ENCODE peak calls at places on chromosome 2, in four cellular contexts. One of them, this sample, is unnamed.

GRCh38 chr2:191806396-191806795 is 40.5 kb downstream of the CAVIN2 start:
- DNase-seq in H1: no peak
- DNase-seq in GM12878: no peak
- DNase-seq in IMR-90: peak; percentile 17
- DNase-seq in this sample: no peak

GRCh38 chr2:6806605-6807004 is 59.1 kb downstream of the CMPK2 start:
- DNase-seq in H1: peak; percentile 57
- DNase-seq in GM12878: no peak
- DNase-seq in IMR-90: no peak
- DNase-seq in this sample: no peak

GRCh38 chr2:1750935-1751767 is 6.8 kb upstream of the PXDN start:
- DNase-seq in GM12878: no peak
- DNase-seq in IMR-90: peak; percentile 86
- DNase-seq in H1: peak; percentile 85
- DNase-seq in this sample: peak; percentile 42

GRCh38 chr2:20664071-20664390 is 2.9 kb upstream of the GDF7 start:
- DNase-seq in H1: no peak
- DNase-seq in IMR-90: no peak
- DNase-seq in GM12878: no peak
- DNase-seq in this sample: no peak

GRCh38 chr2:178114462-178114861 is 2.2 kb downstream of the RBM45 start:
- DNase-seq in IMR-90: no peak
- DNase-seq in GM12878: no peak
- DNase-seq in H1: no peak
- DNase-seq in this sample: no peak

GRCh38 chr2:128134573-128134972 is 43.6 kb downstream of the UGGT1 start:
- DNase-seq in IMR-90: peak; percentile 34
- DNase-seq in H1: no peak
- DNase-seq in GM12878: no peak
- DNase-seq in this sample: no peak

GRCh38 chr2:213246665-213247281 is 37.5 kb upstream of the SPAG16 start:
- DNase-seq in H1: peak; percentile 56
- DNase-seq in IMR-90: peak; percentile 64
- DNase-seq in GM12878: no peak
- DNase-seq in this sample: peak; percentile 7

GRCh38 chr2:74232426-74232825 is 34.0 kb downstream of the MTHFD2 start:
- DNase-seq in H1: no peak
- DNase-seq in IMR-90: no peak
- DNase-seq in GM12878: no peak
- DNase-seq in this sample: no peak

GRCh38 chr2:227570615-227571014 is 28.1 kb upstream of the SCYGR2 start:
- DNase-seq in GM12878: no peak
- DNase-seq in H1: no peak
- DNase-seq in IMR-90: peak; percentile 3
- DNase-seq in this sample: no peak

GRCh38 chr2:22329097-22329716 is 1055.8 kb upstream of the KLHL29 start:
- DNase-seq in GM12878: no peak
- DNase-seq in IMR-90: no peak
- DNase-seq in H1: no peak
- DNase-seq in this sample: no peak

GRCh38 chr2:55019547-55020258 is 30.5 kb downstream of the RTN4 start:
- DNase-seq in IMR-90: no peak
- DNase-seq in GM12878: no peak
- DNase-seq in H1: no peak
- DNase-seq in this sample: no peak

GRCh38 chr2:223560704-223561435 is 41.3 kb downstream of the SCG2 start:
- DNase-seq in GM12878: no peak
- DNase-seq in H1: no peak
- DNase-seq in IMR-90: peak; percentile 49
- DNase-seq in this sample: no peak

GRCh38 chr2:191635333-191636234 is 42.4 kb upstream of the NABP1 start:
- DNase-seq in IMR-90: peak; percentile 84
- DNase-seq in H1: no peak
- DNase-seq in GM12878: no peak
- DNase-seq in this sample: no peak

GRCh38 chr2:2291500-2292260 is 39.4 kb downstream of the MYT1L start:
- DNase-seq in IMR-90: no peak
- DNase-seq in H1: peak; percentile 76
- DNase-seq in GM12878: no peak
- DNase-seq in this sample: no peak

GRCh38 chr2:212536385-212537310 is 2.0 kb downstream of the ERBB4 start:
- DNase-seq in GM12878: no peak
- DNase-seq in IMR-90: no peak
- DNase-seq in H1: peak; percentile 59
- DNase-seq in this sample: no peak

GRCh38 chr2:11224887-11225286 is 69.6 kb downstream of the SLC66A3 start:
- DNase-seq in IMR-90: no peak
- DNase-seq in GM12878: no peak
- DNase-seq in H1: no peak
- DNase-seq in this sample: no peak

GRCh38 chr2:224378087-224379085 is 23.5 kb downstream of the FAM124B start:
- DNase-seq in IMR-90: no peak
- DNase-seq in GM12878: no peak
- DNase-seq in H1: no peak
- DNase-seq in this sample: no peak

GRCh38 chr2:24859968-24860600 is 60.0 kb downstream of the ADCY3 start:
- DNase-seq in H1: no peak
- DNase-seq in IMR-90: no peak
- DNase-seq in GM12878: no peak
- DNase-seq in this sample: no peak

GRCh38 chr2:96534701-96535181 is 1.8 kb upstream of the ARID5A start:
- DNase-seq in H1: no peak
- DNase-seq in IMR-90: no peak
- DNase-seq in GM12878: no peak
- DNase-seq in this sample: no peak

GRCh38 chr2:19688059-19688458 is 213.7 kb downstream of the TTC32 start:
- DNase-seq in H1: no peak
- DNase-seq in GM12878: no peak
- DNase-seq in IMR-90: no peak
- DNase-seq in this sample: no peak

GRCh38 chr2:194826241-194826640 is 830.8 kb upstream of the SLC39A10 start:
- DNase-seq in GM12878: no peak
- DNase-seq in IMR-90: no peak
- DNase-seq in H1: no peak
- DNase-seq in this sample: no peak

GRCh38 chr2:64354857-64355680 is 98.9 kb upstream of the LGALSL start:
- DNase-seq in IMR-90: peak; percentile 59
- DNase-seq in GM12878: no peak
- DNase-seq in H1: no peak
- DNase-seq in this sample: peak; percentile 72

GRCh38 chr2:173657996-173658717 is 303.5 kb downstream of the CDCA7 start:
- DNase-seq in IMR-90: peak; percentile 97
- DNase-seq in H1: no peak
- DNase-seq in GM12878: no peak
- DNase-seq in this sample: no peak

GRCh38 chr2:41884718-41885117 is 163.1 kb upstream of the PKDCC start:
- DNase-seq in IMR-90: no peak
- DNase-seq in H1: no peak
- DNase-seq in GM12878: no peak
- DNase-seq in this sample: no peak

GRCh38 chr2:196967126-196967525 is 40.6 kb upstream of the PGAP1 start:
- DNase-seq in H1: no peak
- DNase-seq in IMR-90: peak; percentile 53
- DNase-seq in GM12878: no peak
- DNase-seq in this sample: no peak

GRCh38 chr2:29847901-29848300 is 73.5 kb downstream of the ALK start:
- DNase-seq in H1: no peak
- DNase-seq in GM12878: no peak
- DNase-seq in IMR-90: no peak
- DNase-seq in this sample: no peak

GRCh38 chr2:204881519-204882111 is 336.3 kb downstream of the PARD3B start:
- DNase-seq in IMR-90: no peak
- DNase-seq in H1: no peak
- DNase-seq in GM12878: no peak
- DNase-seq in this sample: no peak

GRCh38 chr2:239588451-239589269 is 187.8 kb upstream of the HDAC4 start:
- DNase-seq in H1: no peak
- DNase-seq in GM12878: no peak
- DNase-seq in IMR-90: no peak
- DNase-seq in this sample: no peak

GRCh38 chr2:234771176-234771575 is 180.6 kb upstream of the SH3BP4 start:
- DNase-seq in GM12878: no peak
- DNase-seq in H1: no peak
- DNase-seq in IMR-90: no peak
- DNase-seq in this sample: no peak

GRCh38 chr2:84483320-84483719 is 24.2 kb upstream of the SUCLG1 start:
- DNase-seq in H1: no peak
- DNase-seq in IMR-90: no peak
- DNase-seq in GM12878: no peak
- DNase-seq in this sample: no peak

GRCh38 chr2:109325570-109325969 is 196.6 kb downstream of the SH3RF3 start:
- DNase-seq in IMR-90: no peak
- DNase-seq in H1: no peak
- DNase-seq in GM12878: no peak
- DNase-seq in this sample: no peak

GRCh38 chr2:202950592-202950991 is 38.5 kb downstream of the CARF start:
- DNase-seq in GM12878: no peak
- DNase-seq in H1: no peak
- DNase-seq in IMR-90: peak; percentile 43
- DNase-seq in this sample: peak; percentile 49

GRCh38 chr2:43402452-43402937 is 176.1 kb upstream of the ZFP36L2 start:
- DNase-seq in GM12878: peak; percentile 79
- DNase-seq in IMR-90: peak; percentile 41
- DNase-seq in H1: no peak
- DNase-seq in this sample: no peak

GRCh38 chr2:183474912-183475695 is 350.9 kb downstream of the NUP35 start:
- DNase-seq in IMR-90: no peak
- DNase-seq in GM12878: no peak
- DNase-seq in H1: no peak
- DNase-seq in this sample: no peak

GRCh38 chr2:202494856-202495604 is 118.9 kb downstream of the BMPR2 start:
- DNase-seq in H1: peak; percentile 54
- DNase-seq in GM12878: no peak
- DNase-seq in IMR-90: no peak
- DNase-seq in this sample: no peak

DNA sequence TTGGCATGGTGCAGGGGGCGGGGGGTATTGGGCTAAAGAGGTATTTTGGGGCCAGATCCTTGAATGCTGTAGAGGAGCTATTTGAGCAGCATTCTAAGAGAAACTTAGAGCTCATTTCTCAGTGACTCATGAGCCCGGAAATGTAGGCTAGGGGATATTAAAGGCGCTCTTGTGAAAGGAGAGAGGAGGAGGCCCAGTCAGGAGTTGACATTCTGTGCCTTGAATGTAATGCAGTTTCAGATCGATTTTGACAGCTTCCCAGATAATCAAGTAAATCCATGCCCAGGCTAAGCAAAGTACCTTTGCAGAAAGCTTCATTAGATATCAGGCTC is 1.4 kb downstream of the CAB39 start:
- DNase-seq in IMR-90: peak; percentile 84
- DNase-seq in GM12878: no peak
- DNase-seq in H1: no peak
- DNase-seq in this sample: no peak
- TF ChIP-seq CHD1 in IMR-90: no peak
- TF ChIP-seq CHD1 in GM12878: no peak
- TF ChIP-seq CHD1 in H1: no peak
- TF ChIP-seq CHD1 in this sample: no peak

DNA sequence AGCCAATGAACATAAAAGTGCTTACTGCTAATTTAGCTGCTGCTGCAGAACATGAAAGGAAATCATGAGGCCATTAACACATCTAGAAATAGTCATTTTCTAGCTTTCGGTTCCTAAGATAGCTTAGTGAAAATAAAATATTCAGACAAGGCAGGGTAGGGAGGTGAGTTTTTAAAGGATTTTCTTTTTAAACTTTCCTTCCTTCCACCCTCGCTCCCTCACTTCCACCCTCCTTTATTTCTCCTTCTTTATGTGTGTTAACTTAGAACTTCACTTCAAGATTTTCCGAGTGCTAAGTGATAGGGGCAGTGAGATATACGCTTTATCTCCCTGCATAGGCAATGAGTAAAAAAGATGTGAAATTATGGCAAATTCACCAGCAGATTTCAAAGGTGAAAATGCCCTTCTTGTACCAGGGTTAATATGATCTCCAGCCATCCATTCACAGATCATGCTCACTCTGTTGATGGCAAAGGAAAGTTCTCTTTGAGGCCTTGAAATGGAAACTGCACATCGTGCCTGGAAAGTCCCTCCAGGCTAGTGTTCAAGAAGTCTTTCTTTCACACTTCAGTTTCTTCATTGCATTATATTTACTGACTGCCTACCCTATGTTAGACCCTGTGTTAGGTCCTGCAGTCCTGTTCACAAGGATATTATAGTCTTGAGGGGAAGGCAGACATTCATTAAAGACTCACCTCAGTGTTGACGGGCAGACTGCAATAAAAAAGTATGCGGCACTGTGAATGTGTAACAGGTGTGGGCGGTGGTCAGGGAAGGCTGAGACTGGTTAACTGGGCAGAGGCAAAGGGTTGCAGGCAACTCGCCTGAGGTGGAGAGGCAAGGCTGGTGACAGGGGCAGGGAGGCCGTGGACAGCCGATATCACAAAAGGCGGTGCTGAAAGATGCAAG is 200.8 kb downstream of the PLCL1 start:
- DNase-seq in IMR-90: no peak
- DNase-seq in H1: no peak
- DNase-seq in GM12878: peak; percentile 87
- DNase-seq in this sample: no peak
- TF ChIP-seq CHD1 in IMR-90: no peak
- TF ChIP-seq CHD1 in H1: no peak
- TF ChIP-seq CHD1 in GM12878: no peak
- TF ChIP-seq CHD1 in this sample: no peak

DNA sequence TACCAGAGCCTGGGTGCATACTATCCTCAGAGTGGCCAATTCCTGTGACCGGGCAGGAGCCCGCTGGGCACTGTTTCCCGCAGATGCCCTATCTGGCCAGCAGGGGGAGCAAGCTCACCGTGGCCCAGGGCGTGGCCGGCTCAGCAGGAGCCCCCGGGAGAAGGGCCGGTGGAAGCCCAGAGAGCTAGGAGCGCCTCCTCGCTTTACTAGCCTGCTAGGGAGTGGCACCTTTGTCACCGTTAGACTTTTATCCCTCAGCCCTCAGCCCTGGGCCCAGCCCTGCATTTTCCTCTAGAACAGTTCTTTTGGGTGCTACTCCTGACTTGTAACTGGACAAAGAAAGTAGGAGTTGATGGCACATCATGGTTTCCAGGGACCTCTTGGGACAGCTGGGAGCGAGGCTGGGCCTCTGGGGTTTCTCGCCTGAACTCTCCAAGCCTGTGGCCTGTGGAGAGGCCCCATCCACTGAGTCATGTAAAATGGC is 24.0 kb downstream of the TMEM177 start:
- DNase-seq in IMR-90: peak; percentile 46
- DNase-seq in H1: peak; percentile 91
- DNase-seq in GM12878: no peak
- DNase-seq in this sample: peak; percentile 84
- TF ChIP-seq CHD1 in IMR-90: no peak
- TF ChIP-seq CHD1 in H1: no peak
- TF ChIP-seq CHD1 in GM12878: no peak
- TF ChIP-seq CHD1 in this sample: no peak

DNA sequence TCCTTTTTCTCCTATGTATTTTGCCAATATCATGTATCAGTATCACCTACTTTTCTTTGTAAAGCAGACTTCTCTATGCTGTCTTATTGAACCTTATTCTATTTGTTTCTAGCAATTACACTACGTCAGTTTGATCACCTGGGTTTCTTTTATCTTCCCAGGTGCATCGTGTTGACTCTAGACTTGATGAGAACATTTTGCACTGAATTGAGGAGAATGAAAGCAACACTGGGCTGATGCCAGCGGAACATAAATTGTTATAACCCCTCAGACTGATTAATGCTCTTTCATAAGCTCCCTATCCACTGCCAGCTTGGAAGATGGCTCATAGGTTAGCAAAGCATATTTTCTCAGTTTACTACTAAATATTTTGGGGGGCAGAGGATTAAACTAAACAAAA is 140.6 kb downstream of the EPHA4 start:
- DNase-seq in GM12878: no peak
- DNase-seq in H1: no peak
- DNase-seq in IMR-90: no peak
- DNase-seq in this sample: no peak
- TF ChIP-seq CHD1 in GM12878: no peak
- TF ChIP-seq CHD1 in H1: no peak
- TF ChIP-seq CHD1 in IMR-90: no peak
- TF ChIP-seq CHD1 in this sample: no peak